ENCODE peak calls at places on chromosomes 2 and 18, in eight cellular contexts. One of them, this sample, is unnamed.
A peak's percentile ranks its signal among the peaks of the same experiment; 100 is the strongest.

GRCh38 chr2:109185801-109186570 is 57.0 kb downstream of the SH3RF3 start:
- DNase-seq in left colon: no peak
- DNase-seq in endodermal cell: peak; percentile 34
- DNase-seq in WERI-Rb-1: no peak
- DNase-seq in stimulated activated CD8-positive, alpha-beta memory T cell treated with anti-CD3 and anti-CD28 coated beads, Interleukin-15, amount 100 ng/mL, for 24 hours: no peak
- DNase-seq in SHP77: no peak
- DNase-seq in mesendoderm: no peak
- DNase-seq in activated CD4-positive, alpha-beta T cell treated with anti-CD3 and anti-CD28 coated beads, Interleukin-2, amount 50 U/mL, for 24 hours: no peak
- DNase-seq in this sample: no peak

GRCh38 chr2:197576631-197577030 is 60.8 kb downstream of the MOB4 start:
- DNase-seq in stimulated activated CD8-positive, alpha-beta memory T cell treated with anti-CD3 and anti-CD28 coated beads, Interleukin-15, amount 100 ng/mL, for 24 hours: no peak
- DNase-seq in endodermal cell: no peak
- DNase-seq in SHP77: no peak
- DNase-seq in WERI-Rb-1: no peak
- DNase-seq in left colon: no peak
- DNase-seq in activated CD4-positive, alpha-beta T cell treated with anti-CD3 and anti-CD28 coated beads, Interleukin-2, amount 50 U/mL, for 24 hours: no peak
- DNase-seq in mesendoderm: peak; percentile 88
- DNase-seq in this sample: no peak

GRCh38 chr2:85666435-85666924 is 1.5 kb downstream of the SFTPB start:
- DNase-seq in stimulated activated CD8-positive, alpha-beta memory T cell treated with anti-CD3 and anti-CD28 coated beads, Interleukin-15, amount 100 ng/mL, for 24 hours: no peak
- DNase-seq in endodermal cell: no peak
- DNase-seq in activated CD4-positive, alpha-beta T cell treated with anti-CD3 and anti-CD28 coated beads, Interleukin-2, amount 50 U/mL, for 24 hours: no peak
- DNase-seq in WERI-Rb-1: no peak
- DNase-seq in left colon: no peak
- DNase-seq in SHP77: no peak
- DNase-seq in mesendoderm: no peak
- DNase-seq in this sample: no peak

GRCh38 chr18:23283933-23284430 is 148.7 kb downstream of the CABLES1 start:
- DNase-seq in SHP77: no peak
- DNase-seq in endodermal cell: peak; percentile 89
- DNase-seq in mesendoderm: peak; percentile 99
- DNase-seq in WERI-Rb-1: no peak
- DNase-seq in left colon: no peak
- DNase-seq in stimulated activated CD8-positive, alpha-beta memory T cell treated with anti-CD3 and anti-CD28 coated beads, Interleukin-15, amount 100 ng/mL, for 24 hours: no peak
- DNase-seq in activated CD4-positive, alpha-beta T cell treated with anti-CD3 and anti-CD28 coated beads, Interleukin-2, amount 50 U/mL, for 24 hours: peak; percentile 11
- DNase-seq in this sample: no peak

GRCh38 chr2:173659522-173659921 is 304.9 kb downstream of the CDCA7 start:
- DNase-seq in WERI-Rb-1: no peak
- DNase-seq in mesendoderm: no peak
- DNase-seq in endodermal cell: no peak
- DNase-seq in stimulated activated CD8-positive, alpha-beta memory T cell treated with anti-CD3 and anti-CD28 coated beads, Interleukin-15, amount 100 ng/mL, for 24 hours: no peak
- DNase-seq in left colon: no peak
- DNase-seq in activated CD4-positive, alpha-beta T cell treated with anti-CD3 and anti-CD28 coated beads, Interleukin-2, amount 50 U/mL, for 24 hours: no peak
- DNase-seq in SHP77: no peak
- DNase-seq in this sample: no peak

GRCh38 chr2:202632682-202633081 is 2.1 kb upstream of the FAM117B start:
- DNase-seq in activated CD4-positive, alpha-beta T cell treated with anti-CD3 and anti-CD28 coated beads, Interleukin-2, amount 50 U/mL, for 24 hours: no peak
- DNase-seq in left colon: no peak
- DNase-seq in WERI-Rb-1: no peak
- DNase-seq in stimulated activated CD8-positive, alpha-beta memory T cell treated with anti-CD3 and anti-CD28 coated beads, Interleukin-15, amount 100 ng/mL, for 24 hours: no peak
- DNase-seq in mesendoderm: no peak
- DNase-seq in endodermal cell: no peak
- DNase-seq in SHP77: no peak
- DNase-seq in this sample: no peak

GRCh38 chr2:126891681-126892500 is 6.8 kb upstream of the TEX51 start:
- DNase-seq in mesendoderm: peak; percentile 50
- DNase-seq in stimulated activated CD8-positive, alpha-beta memory T cell treated with anti-CD3 and anti-CD28 coated beads, Interleukin-15, amount 100 ng/mL, for 24 hours: no peak
- DNase-seq in endodermal cell: peak; percentile 80
- DNase-seq in SHP77: no peak
- DNase-seq in WERI-Rb-1: peak; percentile 26
- DNase-seq in activated CD4-positive, alpha-beta T cell treated with anti-CD3 and anti-CD28 coated beads, Interleukin-2, amount 50 U/mL, for 24 hours: no peak
- DNase-seq in left colon: no peak
- DNase-seq in this sample: no peak

GRCh38 chr2:133721155-133721554 is 152.9 kb upstream of the NCKAP5 start:
- DNase-seq in mesendoderm: no peak
- DNase-seq in stimulated activated CD8-positive, alpha-beta memory T cell treated with anti-CD3 and anti-CD28 coated beads, Interleukin-15, amount 100 ng/mL, for 24 hours: no peak
- DNase-seq in WERI-Rb-1: no peak
- DNase-seq in endodermal cell: no peak
- DNase-seq in SHP77: no peak
- DNase-seq in left colon: no peak
- DNase-seq in activated CD4-positive, alpha-beta T cell treated with anti-CD3 and anti-CD28 coated beads, Interleukin-2, amount 50 U/mL, for 24 hours: no peak
- DNase-seq in this sample: no peak

GRCh38 chr2:168156661-168157060 is 90.7 kb downstream of the STK39 start:
- DNase-seq in left colon: no peak
- DNase-seq in activated CD4-positive, alpha-beta T cell treated with anti-CD3 and anti-CD28 coated beads, Interleukin-2, amount 50 U/mL, for 24 hours: no peak
- DNase-seq in stimulated activated CD8-positive, alpha-beta memory T cell treated with anti-CD3 and anti-CD28 coated beads, Interleukin-15, amount 100 ng/mL, for 24 hours: no peak
- DNase-seq in mesendoderm: peak; percentile 54
- DNase-seq in WERI-Rb-1: no peak
- DNase-seq in endodermal cell: no peak
- DNase-seq in SHP77: no peak
- DNase-seq in this sample: no peak

GRCh38 chr2:39608212-39608575 is 57.5 kb upstream of the TMEM178A start:
- DNase-seq in activated CD4-positive, alpha-beta T cell treated with anti-CD3 and anti-CD28 coated beads, Interleukin-2, amount 50 U/mL, for 24 hours: no peak
- DNase-seq in WERI-Rb-1: no peak
- DNase-seq in left colon: no peak
- DNase-seq in mesendoderm: no peak
- DNase-seq in endodermal cell: no peak
- DNase-seq in SHP77: no peak
- DNase-seq in stimulated activated CD8-positive, alpha-beta memory T cell treated with anti-CD3 and anti-CD28 coated beads, Interleukin-15, amount 100 ng/mL, for 24 hours: no peak
- DNase-seq in this sample: no peak

GRCh38 chr2:199704358-199705238 is 146.4 kb downstream of the FTCDNL1 start:
- DNase-seq in WERI-Rb-1: peak; percentile 30
- DNase-seq in mesendoderm: peak; percentile 57
- DNase-seq in stimulated activated CD8-positive, alpha-beta memory T cell treated with anti-CD3 and anti-CD28 coated beads, Interleukin-15, amount 100 ng/mL, for 24 hours: no peak
- DNase-seq in endodermal cell: peak; percentile 79
- DNase-seq in activated CD4-positive, alpha-beta T cell treated with anti-CD3 and anti-CD28 coated beads, Interleukin-2, amount 50 U/mL, for 24 hours: peak; percentile 3
- DNase-seq in left colon: no peak
- DNase-seq in SHP77: peak; percentile 26
- DNase-seq in this sample: no peak

GRCh38 chr18:39796413-39796812 is 2158.6 kb upstream of the PIK3C3 start:
- DNase-seq in WERI-Rb-1: no peak
- DNase-seq in endodermal cell: no peak
- DNase-seq in activated CD4-positive, alpha-beta T cell treated with anti-CD3 and anti-CD28 coated beads, Interleukin-2, amount 50 U/mL, for 24 hours: no peak
- DNase-seq in left colon: no peak
- DNase-seq in mesendoderm: no peak
- DNase-seq in SHP77: no peak
- DNase-seq in stimulated activated CD8-positive, alpha-beta memory T cell treated with anti-CD3 and anti-CD28 coated beads, Interleukin-15, amount 100 ng/mL, for 24 hours: no peak
- DNase-seq in this sample: no peak